ENCODE peak calls at places on chromosomes 3 and 15, in five cellular contexts. O is CD4-positive, alpha-beta memory T cell; W is GM23338; C is CD8-positive, alpha-beta memory T cell; K is pancreas. G is an unnamed sample.

GRCh38 chr3:16801223-16801622 is 83.5 kb upstream of the PLCL2 start:
- DNase-seq in O (no peak), W (no peak), C (no peak), K (no peak), G (no peak)

GRCh38 chr3:49602049-49602554 is 47.8 kb downstream of the BSN start:
- DNase-seq in O (no peak), W (no peak), C (no peak), K (no peak), G (no peak)

GRCh38 chr3:193712938-193713337 is 119.9 kb downstream of the OPA1 start:
- DNase-seq in O (no peak), W (no peak), C (no peak), K (no peak), G (no peak)

GRCh38 chr3:9036327-9037112 is 73.2 kb upstream of the RAD18 start:
- DNase-seq in O (no peak), W (no peak), C (no peak), K (no peak), G (no peak)

GRCh38 chr3:104269771-104270170 is 1096.9 kb upstream of the ALCAM start:
- DNase-seq in O (no peak), W (no peak), C (no peak), K (no peak), G (no peak)

GRCh38 chr3:102599819-102600576 is 165.2 kb downstream of the ZPLD1 start:
- DNase-seq in O (no peak), W (no peak), C (no peak), K (no peak), G (no peak)

GRCh38 chr15:73800662-73801345 is 47.7 kb upstream of the INSYN1 start:
- DNase-seq in O (no peak), W (no peak), C (no peak), K (no peak), G (no peak)

GRCh38 chr3:155329513-155330048 is 36.1 kb upstream of the STRIT1 start:
- DNase-seq in O (no peak), W (no peak), C (no peak), K (no peak), G (no peak)

GRCh38 chr3:112117826-112118571 is 15.0 kb downstream of the GCSAM start:
- DNase-seq in O (no peak), W (peak; percentile 57), C (no peak), K (no peak), G (no peak)

GRCh38 chr3:464255-464654 is 267.7 kb downstream of the CHL1 start:
- DNase-seq in O (no peak), W (no peak), C (no peak), K (no peak), G (no peak)

GRCh38 chr15:86197770-86198169 is 118.1 kb downstream of the AGBL1 start:
- DNase-seq in O (no peak), W (no peak), C (no peak), K (no peak), G (no peak)

GRCh38 chr3:134666466-134666865 is 15.6 kb upstream of the KY start:
- DNase-seq in O (no peak), W (no peak), C (no peak), K (no peak), G (no peak)

GRCh38 chr15:31843426-31844055 is 186.8 kb upstream of the CHRNA7 start:
- DNase-seq in O (no peak), W (no peak), C (no peak), K (no peak), G (no peak)

GRCh38 chr3:141201122-141201521 is 30.5 kb upstream of the PXYLP1 start:
- DNase-seq in O (no peak), W (peak; percentile 28), C (no peak), K (no peak), G (no peak)

GRCh38 chr3:63324621-63325020 is 46.5 kb downstream of the SYNPR start:
- DNase-seq in O (no peak), W (no peak), C (no peak), K (no peak), G (no peak)

GRCh38 chr3:30458376-30458775 is 148.0 kb upstream of the TGFBR2 start:
- DNase-seq in O (no peak), W (no peak), C (no peak), K (no peak), G (no peak)

GRCh38 chr3:30454636-30455035 is 151.8 kb upstream of the TGFBR2 start:
- DNase-seq in O (no peak), W (no peak), C (no peak), K (no peak), G (no peak)

GRCh38 chr3:30457081-30457480 is 149.3 kb upstream of the TGFBR2 start:
- DNase-seq in O (no peak), W (no peak), C (no peak), K (no peak), G (no peak)

GRCh38 chr3:30455840-30456239 is 150.6 kb upstream of the TGFBR2 start:
- DNase-seq in O (no peak), W (no peak), C (no peak), K (no peak), G (no peak)

GRCh38 chr3:30456263-30456662 is 150.1 kb upstream of the TGFBR2 start:
- DNase-seq in O (no peak), W (no peak), C (no peak), K (no peak), G (no peak)
- H3K4me1 ChIP-seq in O (no peaks in the 10 kb centered on the region), W (peaks cover 7% of the 10 kb centered on the region), C (no peaks in the 10 kb centered on the region), K (no peaks in the 10 kb centered on the region), G (no peaks in the 10 kb centered on the region)

DNA sequence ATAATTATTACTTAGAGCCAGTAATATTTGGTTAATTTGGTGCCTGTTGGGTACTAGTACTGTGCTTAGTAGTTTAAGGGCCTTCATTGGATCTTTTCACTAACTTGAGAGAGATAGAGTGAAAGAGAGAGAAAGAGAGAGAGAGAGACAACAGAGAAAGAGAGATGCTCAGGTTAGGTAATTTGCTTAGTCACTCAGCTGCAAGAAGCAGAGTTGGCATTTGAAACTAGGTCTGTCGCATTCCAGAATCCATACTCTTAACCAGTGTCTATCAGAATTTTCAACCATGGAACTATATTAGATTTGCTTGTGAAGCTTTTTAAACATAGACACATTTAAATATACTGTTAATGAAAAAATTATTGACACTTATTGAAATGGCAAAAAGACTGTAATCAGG is 31.1 kb upstream of the NUDT16 start:
- DNase-seq in O (no peak), W (no peak), C (no peak), K (no peak), G (no peak)
- H3K4me3 ChIP-seq in O (no peak overlapping the region), W (no peak overlapping the region), C (no peak overlapping the region), K (no peak overlapping the region), G (no peak overlapping the region)

DNA sequence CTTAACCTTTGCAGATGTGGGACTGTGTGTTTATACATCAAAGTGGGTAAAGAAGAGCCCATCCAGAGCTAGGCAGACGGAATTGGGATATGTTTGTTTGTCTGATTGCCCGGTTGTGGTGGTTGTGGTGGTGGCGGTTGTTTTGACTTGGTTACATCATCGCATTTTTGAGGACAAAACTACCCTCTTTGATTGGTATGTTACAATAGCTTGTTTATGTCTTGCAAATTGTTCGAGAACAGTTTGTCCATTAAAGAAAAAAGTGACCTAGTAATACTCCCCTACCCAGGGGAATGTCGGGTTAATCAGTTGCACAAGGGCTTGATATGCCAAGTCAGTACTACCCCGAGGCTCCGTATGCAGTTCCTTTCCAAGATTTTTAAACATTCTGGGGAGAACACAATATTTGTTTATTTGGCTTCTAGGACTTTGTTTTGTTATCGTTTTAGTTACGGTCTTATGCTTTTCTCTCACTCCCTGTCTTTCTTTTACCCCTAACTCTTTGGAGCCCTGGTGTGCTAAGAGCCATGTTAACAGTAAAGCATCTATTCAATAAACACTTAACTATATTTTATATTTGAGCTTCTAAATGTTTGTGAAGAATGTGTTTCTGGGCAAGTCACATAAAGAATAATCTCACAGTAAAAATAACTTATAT is 315.4 kb downstream of the LPP start:
- DNase-seq in O (no peak), W (no peak), C (no peak), K (no peak), G (no peak)
- H3K4me1 ChIP-seq in O (no peaks in the 10 kb centered on the region), W (no peaks in the 10 kb centered on the region), C (no peaks in the 10 kb centered on the region), K (no peaks in the 10 kb centered on the region), G (no peaks in the 10 kb centered on the region)

GRCh38 chr3:187808466-187809291 is 63.4 kb upstream of the BCL6 start:
- DNase-seq in O (no peak), W (peak; percentile 33), C (no peak), K (no peak), G (peak; percentile 53)
- H3K4me3 ChIP-seq in O (no peak overlapping the region), W (no peak overlapping the region), C (no peak overlapping the region), K (no peak overlapping the region), G (no peak overlapping the region)

GRCh38 chr3:10188798-10189556 is 24.3 kb downstream of the IRAK2 start:
- DNase-seq in O (no peak), W (no peak), C (no peak), K (no peak), G (no peak)

GRCh38 chr3:10187295-10187876 is 22.7 kb downstream of the IRAK2 start:
- DNase-seq in O (no peak), W (peak; percentile 39), C (no peak), K (no peak), G (no peak)

GRCh38 chr3:10185804-10186762 is 21.4 kb downstream of the IRAK2 start:
- DNase-seq in O (peak; percentile 47), W (no peak), C (peak; percentile 39), K (no peak), G (no peak)

GRCh38 chr3:10189557-10190374 is 25.0 kb downstream of the IRAK2 start:
- DNase-seq in O (peak; percentile 24), W (no peak), C (peak; percentile 45), K (peak; percentile 68), G (peak; percentile 81)

DNA sequence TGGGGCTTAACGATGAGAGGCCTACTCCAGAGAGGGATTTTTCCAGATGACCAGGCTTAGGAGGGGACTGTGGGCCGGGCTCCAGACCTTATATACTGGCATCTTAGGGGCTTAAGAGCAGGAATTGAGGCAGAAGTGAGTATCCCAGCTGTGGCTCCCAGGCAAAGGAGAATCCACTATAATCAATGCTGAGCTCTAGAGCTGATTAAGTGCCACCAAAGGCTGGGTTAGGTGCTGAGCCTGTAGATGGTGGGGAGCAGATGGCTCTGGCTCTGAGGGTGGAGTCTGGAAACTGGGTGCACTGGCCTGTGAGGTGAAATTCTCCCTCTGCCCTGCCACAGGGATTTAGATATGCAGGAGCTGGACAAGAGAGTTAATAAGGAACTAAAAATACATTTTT is 23.2 kb downstream of the IRAK2 start:
- DNase-seq in O (no peak), W (no peak), C (no peak), K (no peak), G (no peak)
- H3K4me1 ChIP-seq in O (peaks cover 73% of the 10 kb centered on the region), W (peaks cover 4% of the 10 kb centered on the region), C (peaks cover 66% of the 10 kb centered on the region), K (peaks cover 39% of the 10 kb centered on the region), G (peaks cover 9% of the 10 kb centered on the region)